ENCODE peak calls at places on chromosomes 16 and 17, in four cellular contexts. O is cardiac fibroblast, D is AG04449, T is AG10803. L is an unnamed sample.

GRCh38 chr16:2973605-2974318 is 4.6 kb downstream of the PAQR4 start:
- DNase-seq in O (no peak), D (no peak), T (no peak), L (no peak)

GRCh38 chr17:50206604-50207293 is 5.3 kb upstream of the COL1A1 start:
- DNase-seq in O (peak; percentile 68), D (no peak), T (peak; percentile 78), L (no peak)

GRCh38 chr17:31627960-31628359 is 231.1 kb downstream of the COPRS start:
- DNase-seq in O (no peak), D (peak; percentile 69), T (peak; percentile 71), L (peak; percentile 47)

GRCh38 chr16:3025032-3026002 is 1.5 kb downstream of the THOC6 start:
- DNase-seq in O (no peak), D (no peak), T (no peak), L (no peak)

GRCh38 chr17:78499715-78500540 is 77.3 kb downstream of the DNAH17 start:
- DNase-seq in O (no peak), D (no peak), T (no peak), L (no peak)

GRCh38 chr16:55324491-55325447 is 766 bp downstream of the IRX6 start:
- DNase-seq in O (no peak), D (no peak), T (peak; percentile 4), L (no peak)

GRCh38 chr16:16788004-16788403 is 409.1 kb downstream of the NPIPA7 start:
- DNase-seq in O (no peak), D (no peak), T (no peak), L (no peak)

GRCh38 chr17:50527155-50527762 is 5.3 kb upstream of the EPN3 start:
- DNase-seq in O (no peak), D (no peak), T (no peak), L (no peak)

GRCh38 chr17:40605301-40605700 is 40.0 kb upstream of the CCR7 start:
- DNase-seq in O (no peak), D (no peak), T (no peak), L (no peak)

GRCh38 chr17:2797226-2797625 is 988 bp downstream of the RAP1GAP2 start:
- DNase-seq in O (no peak), D (no peak), T (no peak), L (no peak)

GRCh38 chr16:30876867-30877266 is 17.0 kb downstream of the BCL7C start:
- DNase-seq in O (no peak), D (no peak), T (no peak), L (no peak)

GRCh38 chr16:22625948-22626347 is 115.3 kb downstream of the NPIPB5 start:
- DNase-seq in O (no peak), D (no peak), T (no peak), L (no peak)

GRCh38 chr16:82630219-82630618 is 3.5 kb downstream of the CDH13 start:
- DNase-seq in O (no peak), D (no peak), T (peak; percentile 53), L (no peak)

GRCh38 chr17:17714261-17714866 is 33.1 kb downstream of the RAI1 start:
- DNase-seq in O (no peak), D (no peak), T (no peak), L (no peak)

GRCh38 chr16:80997139-80997798 is 9.4 kb downstream of the CMC2 start:
- DNase-seq in O (peak; percentile 32), D (no peak), T (peak; percentile 39), L (no peak)

GRCh38 chr16:51164167-51164566 is 13.1 kb upstream of the SALL1 start:
- DNase-seq in O (no peak), D (peak; percentile 37), T (peak; percentile 62), L (no peak)

GRCh38 chr17:6387442-6387841 is 47.5 kb downstream of the AIPL1 start:
- DNase-seq in O (no peak), D (no peak), T (no peak), L (no peak)

GRCh38 chr17:6386041-6386630 is 48.8 kb downstream of the AIPL1 start:
- DNase-seq in O (no peak), D (no peak), T (no peak), L (no peak)

GRCh38 chr17:6384481-6384880 is 50.4 kb downstream of the AIPL1 start:
- DNase-seq in O (no peak), D (no peak), T (no peak), L (no peak)

GRCh38 chr17:6388416-6388815 is 46.5 kb downstream of the AIPL1 start:
- DNase-seq in O (no peak), D (no peak), T (no peak), L (no peak)

DNA sequence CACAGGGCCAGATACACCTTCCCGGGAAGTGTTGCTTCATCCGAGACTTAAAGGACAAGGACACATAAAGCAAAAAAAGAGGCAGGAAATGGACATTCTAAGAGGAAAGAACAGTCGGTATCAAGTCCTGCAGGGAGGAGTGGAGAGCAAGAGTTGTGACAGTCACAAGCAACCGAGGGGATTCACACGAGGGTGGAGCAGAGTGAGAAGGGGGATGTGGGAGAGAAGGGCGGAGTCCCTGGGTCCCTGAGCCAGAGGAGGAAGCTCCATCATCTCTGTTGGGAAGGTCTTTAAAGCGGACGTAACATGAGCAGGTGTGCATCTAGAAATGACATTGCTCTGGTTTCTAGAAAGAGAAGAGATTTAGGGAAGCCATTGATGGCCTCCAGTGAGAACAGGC is 47.1 kb downstream of the AIPL1 start:
- DNase-seq in O (no peak), D (no peak), T (no peak), L (no peak)
- H3K4me3 ChIP-seq in O (no peak overlapping the region), D (no peak overlapping the region), T (no peak overlapping the region), L (no peak overlapping the region)

GRCh38 chr17:79824234-79824633 is 15.0 kb downstream of the CBX4 start:
- DNase-seq in O (no peak), D (no peak), T (no peak), L (no peak)
- TF ChIP-seq CTCF in O (no peak), D (no peak), T (no peak), L (no peak)

GRCh38 chr17:60142872-60143499 is 6.8 kb upstream of the CA4 start:
- DNase-seq in O (peak; percentile 92), D (peak; percentile 51), T (peak; percentile 87), L (peak; percentile 62)
- H3K4me3 ChIP-seq in O (peak overlapping the region; percentile 59), D (no peak overlapping the region), T (no peak overlapping the region), L (no peak overlapping the region)

DNA sequence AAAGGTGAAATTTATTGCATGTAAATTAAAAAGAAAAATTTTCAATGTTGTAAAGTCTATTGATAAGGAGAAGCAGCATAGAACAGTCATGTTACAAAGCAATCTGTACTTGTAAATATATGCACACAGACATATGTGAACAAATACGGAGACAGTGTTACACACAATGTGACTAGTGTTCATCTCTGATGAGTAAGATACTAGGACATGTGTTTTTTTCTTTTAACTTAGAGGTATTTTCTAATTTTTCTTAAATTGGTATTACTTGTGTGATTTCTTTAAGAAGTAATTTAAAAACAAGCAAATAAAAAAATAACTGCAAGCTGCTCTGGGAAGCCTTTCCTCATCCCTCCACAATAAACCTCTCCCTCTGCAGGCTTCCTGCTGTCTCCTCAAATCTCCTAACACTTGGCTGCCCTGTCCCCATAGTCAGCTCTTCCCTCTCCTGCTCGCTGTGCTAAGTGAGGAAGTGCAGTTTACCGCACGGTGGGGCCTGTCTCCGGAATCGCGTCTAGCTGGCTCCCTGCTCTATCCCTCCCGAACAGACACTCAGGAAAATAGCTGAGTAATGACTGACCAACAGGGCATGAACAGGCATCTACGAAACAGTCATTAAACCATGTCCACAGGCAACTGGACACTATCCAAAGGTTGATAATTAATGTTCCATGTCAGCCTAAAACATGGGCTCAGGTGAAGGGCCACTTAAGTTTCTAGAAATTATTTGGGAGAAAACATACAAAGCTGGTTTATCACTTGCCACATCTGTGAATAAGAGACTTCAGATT is 35.9 kb downstream of the CMTM4 start:
- DNase-seq in O (peak; percentile 89), D (no peak), T (peak; percentile 86), L (peak; percentile 56)
- TF ChIP-seq CTCF in O (peak; percentile 45), D (peak; percentile 53), T (peak; percentile 48), L (peak; percentile 35)

L was measured in AG09309.